ENCODE peak calls at places on chromosomes 16 and 17, in nine cellular contexts. T is WTC11, X is GM06990, P is mesothelial cell of epicardium, V is heart left ventricle, O is breast epithelium, Z is GM12865, S is cardiac fibroblast, G is neural progenitor cell. H is an unnamed sample.

GRCh38 chr17:51734462-51734861 is 424.1 kb downstream of the CA10 start:
- DNase-seq in G (peak), S (no peak), X (no peak), V (no peak), P (no peak), O (no peak), T (peak), Z (no peak), H (peak)

GRCh38 chr17:50661795-50662391 is 27.2 kb downstream of the ABCC3 start:
- DNase-seq in P (no peak), S (peak), Z (peak), G (no peak), V (no peak), O (peak), T (no peak), X (no peak), H (peak)

GRCh38 chr16:4272114-4272954 is 489 bp downstream of the TFAP4 start:
- DNase-seq in G (peak), S (peak), X (peak), Z (peak), P (peak), V (peak), T (peak), O (no peak), H (peak)

GRCh38 chr17:11598274-11599221 is at the start of gene DNAH9:
- DNase-seq in X (no peak), P (peak), T (peak), V (peak), S (peak), O (peak), G (peak), Z (no peak), H (peak)

GRCh38 chr16:79128706-79129105 is 471.8 kb downstream of the MAF start:
- DNase-seq in P (no peak), V (no peak), X (no peak), O (no peak), T (no peak), Z (no peak), G (no peak), S (no peak), H (no peak)

GRCh38 chr17:76013377-76013932 is 12.8 kb downstream of the CDK3 start:
- DNase-seq in T (no peak), V (no peak), P (no peak), S (no peak), Z (no peak), G (no peak), X (no peak), O (no peak), H (no peak)

GRCh38 chr17:68182940-68183551 is 64.8 kb upstream of the AMZ2 start:
- DNase-seq in T (no peak), X (peak), P (no peak), Z (peak), O (no peak), V (no peak), G (no peak), S (no peak), H (no peak)

GRCh38 chr17:75763613-75764416 is 1.2 kb downstream of the GALK1 start:
- DNase-seq in X (no peak), S (no peak), G (no peak), V (no peak), P (no peak), Z (no peak), O (no peak), T (no peak), H (no peak)

GRCh38 chr16:87407511-87408112 is 15.5 kb downstream of the MAP1LC3B start:
- DNase-seq in G (no peak), O (no peak), S (peak), Z (peak), X (peak), T (no peak), V (peak), P (no peak), H (no peak)

GRCh38 chr17:75511610-75512575 is 3.4 kb downstream of the CASKIN2 start:
- DNase-seq in T (no peak), V (peak), G (no peak), X (no peak), Z (no peak), S (peak), P (no peak), O (no peak), H (no peak)

GRCh38 chr17:74392848-74393247 is 25.5 kb downstream of the GPR142 start:
- DNase-seq in G (no peak), V (no peak), Z (peak), S (no peak), T (no peak), X (no peak), O (no peak), P (no peak), H (no peak)

GRCh38 chr16:86443508-86444130 is 66.7 kb upstream of the FOXF1 start:
- DNase-seq in O (no peak), V (no peak), P (no peak), G (no peak), Z (no peak), S (no peak), T (no peak), X (no peak), H (no peak)

GRCh38 chr16:2341456-2342447 is 1.2 kb upstream of the ABCA3 start:
- DNase-seq in S (no peak), Z (peak), V (no peak), T (peak), O (no peak), X (no peak), G (peak), P (no peak), H (peak)

GRCh38 chr17:81967533-81968395 is 6.8 kb upstream of the NOTUM start:
- DNase-seq in T (peak), X (peak), P (peak), G (peak), S (peak), V (peak), Z (peak), O (no peak), H (peak)

GRCh38 chr16:15857779-15858560 is 1.1 kb upstream of the MYH11 start:
- DNase-seq in Z (no peak), V (peak), O (peak), P (peak), T (peak), G (peak), X (no peak), S (peak), H (peak)

GRCh38 chr17:79808763-79809529 is 12.1 kb upstream of the CBX8 start:
- DNase-seq in T (no peak), S (peak), O (no peak), P (no peak), Z (peak), V (no peak), X (no peak), G (peak), H (no peak)

GRCh38 chr16:19132898-19133297 is 19.1 kb downstream of the ITPRIPL2 start:
- DNase-seq in O (no peak), X (peak), G (no peak), T (no peak), P (no peak), S (no peak), Z (peak), V (no peak), H (no peak)

GRCh38 chr16:56679813-56680212 is 2.5 kb upstream of the MT1X start:
- DNase-seq in G (no peak), T (no peak), P (no peak), Z (no peak), V (no peak), O (no peak), X (no peak), S (no peak), H (no peak)

GRCh38 chr17:47847341-47848197 is 3.4 kb downstream of the SP6 start:
- DNase-seq in O (no peak), X (no peak), S (no peak), T (peak), Z (peak), V (no peak), P (no peak), G (peak), H (peak)

GRCh38 chr16:30997000-30997886 is 12.2 kb downstream of the HSD3B7 start:
- DNase-seq in S (peak), X (peak), O (peak), G (peak), V (peak), Z (peak), T (peak), P (peak), H (peak)

GRCh38 chr17:16001498-16001897 is 1.9 kb downstream of the TTC19 start:
- DNase-seq in T (no peak), S (peak), P (no peak), Z (no peak), O (no peak), G (no peak), X (no peak), V (no peak), H (no peak)

GRCh38 chr17:46157443-46158107 is 35.7 kb downstream of the KANSL1 start:
- DNase-seq in T (no peak), V (no peak), G (no peak), S (peak), X (no peak), O (no peak), P (no peak), Z (no peak), H (no peak)

GRCh38 chr17:68509151-68510057 is 2.8 kb upstream of the PRKAR1A start:
- DNase-seq in V (peak), X (no peak), P (no peak), T (no peak), O (no peak), G (no peak), S (no peak), Z (peak), H (peak)

GRCh38 chr16:27365142-27366089 is 36.6 kb upstream of the IL21R start:
- DNase-seq in Z (no peak), O (no peak), G (no peak), X (no peak), S (no peak), T (no peak), P (no peak), V (no peak), H (no peak)

GRCh38 chr17:9924735-9925191 is 19.7 kb upstream of the RCVRN start:
- DNase-seq in Z (peak), O (no peak), V (no peak), T (no peak), G (peak), S (peak), X (peak), P (no peak), H (peak)

GRCh38 chr16:22671301-22672076 is 142.5 kb upstream of the HS3ST2 start:
- DNase-seq in P (peak), O (no peak), X (no peak), Z (no peak), S (peak), V (peak), G (peak), T (no peak), H (no peak)

GRCh38 chr16:84543931-84544776 is 39.7 kb upstream of the MEAK7 start:
- DNase-seq in T (no peak), G (no peak), P (no peak), X (no peak), O (no peak), Z (no peak), S (no peak), V (no peak), H (no peak)

GRCh38 chr17:77496831-77497577 is 356.2 kb downstream of the SEC14L1 start:
- DNase-seq in O (peak), Z (no peak), S (no peak), V (peak), T (peak), X (peak), G (no peak), P (no peak), H (no peak)

GRCh38 chr17:42697108-42697811 is 14.9 kb downstream of the CNTNAP1 start:
- DNase-seq in O (no peak), T (no peak), P (no peak), S (no peak), X (no peak), Z (no peak), G (no peak), V (no peak), H (no peak)

GRCh38 chr17:65173284-65173793 is 36.2 kb downstream of the RGS9 start:
- DNase-seq in P (no peak), Z (peak), V (no peak), T (no peak), X (peak), O (no peak), S (peak), G (no peak), H (peak)

GRCh38 chr17:56676807-56677206 is 83.3 kb downstream of the NOG start:
- DNase-seq in G (no peak), T (no peak), O (no peak), X (no peak), Z (no peak), S (no peak), P (no peak), V (no peak), H (no peak)

GRCh38 chr17:42249681-42250446 is 26.3 kb downstream of the STAT5B start:
- DNase-seq in S (no peak), V (no peak), P (no peak), X (no peak), G (no peak), O (no peak), Z (peak), T (no peak), H (no peak)

GRCh38 chr16:31474173-31474714 is 2.3 kb downstream of the TGFB1I1 start:
- DNase-seq in V (no peak), X (no peak), Z (no peak), T (no peak), O (no peak), P (no peak), S (peak), G (no peak), H (no peak)

GRCh38 chr17:7326186-7326585 is 2.9 kb downstream of the NEURL4 start:
- DNase-seq in O (no peak), S (no peak), P (no peak), X (no peak), V (no peak), G (no peak), Z (no peak), T (no peak), H (no peak)

GRCh38 chr16:80366023-80366422 is 174.8 kb upstream of the DYNLRB2 start:
- DNase-seq in P (no peak), T (no peak), S (no peak), G (no peak), X (no peak), O (no peak), V (no peak), Z (no peak), H (no peak)

GRCh38 chr17:19397556-19398041 is 10.6 kb upstream of the MFAP4 start:
- DNase-seq in T (peak), P (no peak), G (peak), X (no peak), V (no peak), O (no peak), Z (peak), S (no peak), H (no peak)
- TF ChIP-seq CTCF in T (peak), P (no peak), G (peak), X (peak), V (no peak), O (no peak), Z (peak), S (no peak), H (no peak)

DNA sequence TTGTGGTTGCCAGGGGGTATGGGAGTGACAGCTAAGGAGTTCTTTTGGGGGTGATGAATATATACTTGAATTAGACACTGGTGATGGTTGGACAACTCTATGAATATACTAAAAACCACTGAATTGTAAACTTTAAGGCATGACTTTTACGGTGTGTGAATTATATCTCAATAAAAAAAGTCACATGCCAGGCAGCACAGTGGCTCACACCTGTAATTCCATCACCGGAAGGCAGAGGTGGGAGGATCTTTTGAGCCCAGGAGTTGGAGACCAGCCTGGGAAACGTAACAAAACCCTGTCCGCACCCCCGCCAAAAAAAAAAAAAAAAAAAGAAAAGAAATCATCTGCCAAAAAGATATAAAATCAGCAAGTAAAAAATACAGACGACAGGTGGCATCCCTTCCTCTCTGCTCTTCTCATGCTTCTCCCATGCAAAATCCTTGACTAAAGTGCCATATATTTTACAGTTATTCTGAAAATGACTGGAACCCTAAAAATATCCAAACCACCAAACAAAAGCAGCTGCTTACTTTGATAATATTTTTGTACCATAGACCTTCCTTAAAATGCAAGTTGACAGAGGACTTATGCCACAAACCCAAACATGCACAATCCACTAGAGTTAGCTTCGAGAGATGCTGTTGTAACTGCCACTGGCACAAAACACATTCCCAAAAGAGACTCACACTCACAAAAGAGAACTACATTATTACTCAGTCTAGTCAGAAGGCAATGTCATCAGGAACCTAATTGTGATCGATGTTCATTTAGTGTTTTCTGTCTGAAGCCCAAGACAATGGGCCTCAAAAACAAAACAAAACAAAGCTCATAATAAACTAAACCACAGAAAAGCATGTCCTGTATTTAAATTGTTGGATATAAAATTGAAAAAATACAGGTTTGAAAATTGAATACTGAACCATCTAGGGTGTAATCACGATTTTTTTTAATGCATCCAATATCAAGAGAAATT is 2.5 kb downstream of the CRLF3 start:
- DNase-seq in O (no peak), S (no peak), G (no peak), X (no peak), Z (no peak), T (no peak), V (no peak), P (no peak), H (no peak)
- TF ChIP-seq CTCF in O (no peak), S (no peak), G (no peak), X (no peak), Z (no peak), T (no peak), V (no peak), P (no peak), H (no peak)

DNA sequence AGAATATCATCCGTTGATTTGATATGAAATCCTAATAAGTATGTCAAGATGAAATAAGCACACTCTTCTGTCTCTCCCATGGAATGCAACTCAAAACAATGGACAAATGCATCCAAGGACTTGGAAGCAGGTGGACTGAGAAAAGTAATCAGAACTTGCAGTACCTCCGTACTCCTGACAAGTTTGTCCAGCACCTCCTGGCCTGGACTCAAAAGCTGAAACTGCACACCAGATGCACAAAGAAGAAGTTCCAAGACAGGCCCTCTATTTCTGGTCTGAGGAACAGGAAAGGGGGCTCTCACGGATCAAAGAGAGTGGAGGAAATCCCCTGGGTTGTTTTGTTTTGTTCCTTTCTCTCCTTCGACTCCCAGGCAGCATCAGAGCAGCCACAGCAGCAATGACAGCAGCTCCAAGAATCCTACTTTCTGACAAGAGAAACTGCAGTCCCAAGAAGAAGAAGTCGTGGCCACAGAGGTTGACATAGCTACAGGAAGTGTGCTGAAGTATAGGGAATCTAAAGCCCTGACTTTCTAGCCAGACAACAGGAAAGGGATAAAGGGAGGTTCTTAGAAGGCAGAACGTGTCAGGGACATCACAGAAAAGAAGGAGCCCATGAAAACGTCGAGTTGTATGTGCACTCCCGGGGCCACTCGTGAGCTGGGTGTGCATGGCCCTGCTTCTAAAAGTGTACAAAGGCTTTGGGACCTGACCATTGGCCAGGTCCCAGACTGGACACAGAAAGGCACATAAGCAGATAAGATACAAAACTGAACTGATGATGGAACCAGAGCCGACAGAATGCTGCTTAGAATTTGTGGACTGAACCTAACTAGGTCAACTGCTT is 29.3 kb downstream of the AKAP10 start:
- DNase-seq in S (no peak), O (no peak), Z (no peak), G (peak), V (no peak), X (no peak), P (no peak), T (no peak), H (no peak)
- TF ChIP-seq CTCF in S (no peak), O (no peak), Z (no peak), G (no peak), V (no peak), X (no peak), P (no peak), T (no peak), H (no peak)

GRCh38 chr17:978110-979093 is 1.2 kb downstream of the NXN start:
- DNase-seq in P (peak), T (peak), G (peak), Z (no peak), O (no peak), S (peak), V (peak), X (no peak), H (no peak)

GRCh38 chr17:980406-981291 is 1.1 kb upstream of the NXN start:
- DNase-seq in X (peak), Z (peak), T (peak), V (peak), S (peak), G (peak), O (peak), P (peak), H (peak)

GRCh38 chr17:979211-979538 is 401 bp downstream of the NXN start:
- DNase-seq in V (no peak), X (no peak), Z (no peak), G (no peak), P (no peak), O (no peak), S (no peak), T (no peak), H (no peak)

GRCh38 chr17:981292-981658 is 1.7 kb upstream of the NXN start:
- DNase-seq in S (no peak), P (no peak), Z (no peak), X (no peak), O (no peak), V (no peak), G (no peak), T (no peak), H (no peak)

GRCh38 chr17:979539-980405 is at the start of gene NXN:
- DNase-seq in O (peak), P (peak), V (peak), T (peak), S (peak), X (peak), Z (peak), G (peak), H (peak)
- TF ChIP-seq CTCF in O (no peak), P (no peak), V (peak), T (no peak), S (no peak), X (no peak), Z (peak), G (peak), H (peak)

DNA sequence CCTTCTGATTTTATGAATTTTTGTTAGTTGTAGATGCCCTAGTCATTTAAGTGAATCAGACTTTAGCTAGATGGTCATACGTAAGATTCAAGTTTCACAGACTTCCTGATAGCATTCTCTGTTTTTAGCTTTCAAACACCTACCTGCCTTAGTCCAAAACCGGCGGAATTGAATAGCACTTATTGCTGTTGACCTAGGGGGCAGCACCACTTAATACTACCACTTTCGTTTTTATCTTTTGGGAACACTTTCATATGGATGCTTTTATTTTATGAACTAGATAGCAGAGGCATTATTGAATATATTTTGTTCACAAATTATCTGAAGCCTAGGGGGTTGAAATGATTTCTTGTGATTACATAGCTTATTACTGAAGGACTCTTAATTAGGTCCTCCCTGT is 31.5 kb downstream of the TADA2A start:
- DNase-seq in G (no peak), P (no peak), S (no peak), Z (no peak), T (no peak), O (no peak), V (no peak), X (no peak), H (no peak)
- TF ChIP-seq CTCF in G (peak), P (peak), S (no peak), Z (no peak), T (no peak), O (no peak), V (no peak), X (peak), H (peak)

H was measured in testis.